ENCODE peak calls at places on chromosomes 6 and 20, in ten cellular contexts. W is amniotic epithelial cell; M is cardiac muscle cell; N is spleen; C is ELF-1; X is omental fat pad; U is mucosa of descending colon; Q is activated CD8-positive, alpha-beta memory T cell treated with anti-CD3 and anti-CD28 coated beads for 48 hours; R is AG09319; O is fibroblast of the aortic adventitia. F is an unnamed sample.

GRCh38 chr6:20952605-20953004 is 418.3 kb downstream of the CDKAL1 start:
- DNase-seq in W (peak), M (no peak), N (no peak), C (peak), X (no peak), U (no peak), Q (no peak), R (peak), O (peak), F (no peak)

GRCh38 chr6:148835920-148836441 is 89.2 kb downstream of the UST start:
- DNase-seq in W (no peak), M (no peak), N (no peak), C (no peak), X (no peak), U (no peak), Q (no peak), R (peak), O (peak), F (peak)

GRCh38 chr20:41172296-41173140 is 35.2 kb downstream of the PLCG1 start:
- DNase-seq in W (no peak), M (no peak), N (peak), C (no peak), X (no peak), U (peak), Q (no peak), R (no peak), O (no peak), F (no peak)

GRCh38 chr6:30684386-30685156 is 1.9 kb downstream of the PPP1R18 start:
- DNase-seq in W (peak), M (no peak), N (peak), C (no peak), X (no peak), U (no peak), Q (no peak), R (no peak), O (no peak), F (no peak)

GRCh38 chr6:112224088-112224487 is 30.3 kb downstream of the LAMA4 start:
- DNase-seq in W (no peak), M (no peak), N (no peak), C (no peak), X (no peak), U (no peak), Q (no peak), R (no peak), O (no peak), F (no peak)

GRCh38 chr6:157830354-157831017 is 7.4 kb downstream of the SNX9 start:
- DNase-seq in W (no peak), M (no peak), N (no peak), C (no peak), X (no peak), U (no peak), Q (no peak), R (no peak), O (no peak), F (no peak)

GRCh38 chr6:129138739-129139405 is 255.9 kb downstream of the LAMA2 start:
- DNase-seq in W (peak), M (no peak), N (no peak), C (no peak), X (no peak), U (no peak), Q (no peak), R (no peak), O (no peak), F (no peak)

GRCh38 chr6:39083111-39083702 is 31.8 kb downstream of the SAYSD1 start:
- DNase-seq in W (no peak), M (no peak), N (no peak), C (no peak), X (no peak), U (no peak), Q (no peak), R (no peak), O (no peak), F (no peak)

GRCh38 chr6:46015119-46015968 is at the start of gene CLIC5:
- DNase-seq in W (no peak), M (peak), N (peak), C (peak), X (no peak), U (peak), Q (no peak), R (no peak), O (no peak), F (no peak)

GRCh38 chr6:144023216-144023615 is 15.2 kb upstream of the PLAGL1 start:
- DNase-seq in W (no peak), M (no peak), N (no peak), C (no peak), X (no peak), U (no peak), Q (no peak), R (no peak), O (no peak), F (no peak)

GRCh38 chr20:46057856-46058655 is 29.0 kb downstream of the SLC12A5 start:
- DNase-seq in W (peak), M (peak), N (peak), C (peak), X (no peak), U (peak), Q (no peak), R (no peak), O (peak), F (no peak)

GRCh38 chr20:41052742-41053419 is 24.3 kb downstream of the TOP1 start:
- DNase-seq in W (peak), M (no peak), N (no peak), C (no peak), X (no peak), U (peak), Q (no peak), R (peak), O (peak), F (no peak)

GRCh38 chr20:53794529-53795115 is 201.0 kb upstream of the ZNF217 start:
- DNase-seq in W (no peak), M (no peak), N (no peak), C (no peak), X (no peak), U (no peak), Q (no peak), R (no peak), O (no peak), F (no peak)

GRCh38 chr6:24933266-24933665 is 2.5 kb downstream of the RIPOR2 start:
- DNase-seq in W (peak), M (no peak), N (no peak), C (no peak), X (no peak), U (no peak), Q (no peak), R (no peak), O (no peak), F (no peak)

GRCh38 chr6:26216015-26216885 is 129.0 kb downstream of the HFE start:
- DNase-seq in W (peak), M (peak), N (peak), C (no peak), X (no peak), U (peak), Q (peak), R (peak), O (peak), F (peak)

GRCh38 chr20:22403860-22404608 is 180.3 kb downstream of the FOXA2 start:
- DNase-seq in W (no peak), M (peak), N (no peak), C (peak), X (no peak), U (peak), Q (no peak), R (no peak), O (peak), F (no peak)

GRCh38 chr6:106084973-106085686 is 1.0 kb upstream of the PRDM1 start:
- DNase-seq in W (no peak), M (no peak), N (no peak), C (peak), X (no peak), U (no peak), Q (no peak), R (no peak), O (no peak), F (peak)

GRCh38 chr6:10537726-10538125 is 16.6 kb downstream of the GCNT2 start:
- DNase-seq in W (no peak), M (no peak), N (no peak), C (no peak), X (no peak), U (no peak), Q (no peak), R (no peak), O (no peak), F (peak)

GRCh38 chr6:111803804-111804203 is 69.4 kb downstream of the FYN start:
- DNase-seq in W (peak), M (no peak), N (no peak), C (no peak), X (no peak), U (no peak), Q (no peak), R (no peak), O (no peak), F (no peak)

GRCh38 chr6:49713346-49713745 is at the start of gene CRISP2:
- DNase-seq in W (peak), M (peak), N (no peak), C (peak), X (no peak), U (no peak), Q (no peak), R (no peak), O (no peak), F (no peak)

GRCh38 chr20:62401331-62401779 is 5.7 kb downstream of the CABLES2 start:
- DNase-seq in W (no peak), M (peak), N (no peak), C (peak), X (no peak), U (no peak), Q (no peak), R (no peak), O (no peak), F (no peak)

F was measured in COLO829.